ENCODE peak calls at places on chromosomes 5 and 9, in four cellular contexts. G, R, J and M are unnamed samples.

GRCh38 chr5:65858316-65858715 is 68.1 kb upstream of the ERBIN start:
- DNase-seq in G (no peak), R (no peak), J (no peak), M (no peak)

GRCh38 chr5:104353371-104353770 is 790.8 kb upstream of the NUDT12 start:
- DNase-seq in G (no peak), R (no peak), J (no peak), M (no peak)

GRCh38 chr5:144698454-144698853 is 527.8 kb downstream of the KCTD16 start:
- DNase-seq in G (peak; percentile 2), R (no peak), J (no peak), M (no peak)

GRCh38 chr9:136488247-136489214 is 5.7 kb upstream of the SEC16A start:
- DNase-seq in G (peak; percentile 8), R (peak; percentile 69), J (peak; percentile 74), M (peak; percentile 85)

GRCh38 chr5:98941131-98941883 is 12.5 kb upstream of the CHD1 start:
- DNase-seq in G (no peak), R (no peak), J (no peak), M (no peak)

GRCh38 chr5:59066367-59067163 is 483.7 kb downstream of the RAB3C start:
- DNase-seq in G (peak; percentile 89), R (no peak), J (no peak), M (no peak)

GRCh38 chr5:321233-321725 is at the start of gene AHRR:
- DNase-seq in G (peak; percentile 40), R (no peak), J (peak; percentile 76), M (peak; percentile 47)

GRCh38 chr9:19127881-19128719 is 808 bp upstream of the PLIN2 start:
- DNase-seq in G (peak; percentile 18), R (peak; percentile 16), J (no peak), M (peak; percentile 37)

GRCh38 chr5:1801954-1802295 is 718 bp downstream of the NDUFS6 start:
- DNase-seq in G (no peak), R (no peak), J (peak; percentile 48), M (no peak)

GRCh38 chr9:95516736-95517558 is at the start of gene PTCH1:
- DNase-seq in G (no peak), R (no peak), J (peak; percentile 72), M (peak; percentile 48)

GRCh38 chr5:168073991-168074800 is 217.2 kb upstream of the WWC1 start:
- DNase-seq in G (no peak), R (no peak), J (no peak), M (no peak)

GRCh38 chr9:128743421-128743820 is 19.5 kb upstream of the ZDHHC12 start:
- DNase-seq in G (no peak), R (no peak), J (no peak), M (no peak)

GRCh38 chr9:101626295-101626694 is 31.5 kb upstream of the PPP3R2 start:
- DNase-seq in G (no peak), R (no peak), J (no peak), M (no peak)

GRCh38 chr9:87309236-87309635 is 188.4 kb upstream of the DAPK1 start:
- DNase-seq in G (peak; percentile 16), R (no peak), J (no peak), M (no peak)

GRCh38 chr5:147670815-147671214 is 111.7 kb downstream of the JAKMIP2 start:
- DNase-seq in G (no peak), R (no peak), J (no peak), M (no peak)

GRCh38 chr9:136769710-136770191 is 5.4 kb upstream of the LCN15 start:
- DNase-seq in G (no peak), R (no peak), J (peak; percentile 78), M (no peak)

GRCh38 chr5:123181394-123181801 is 92.4 kb downstream of the PRDM6 start:
- DNase-seq in G (no peak), R (no peak), J (no peak), M (no peak)

DNA sequence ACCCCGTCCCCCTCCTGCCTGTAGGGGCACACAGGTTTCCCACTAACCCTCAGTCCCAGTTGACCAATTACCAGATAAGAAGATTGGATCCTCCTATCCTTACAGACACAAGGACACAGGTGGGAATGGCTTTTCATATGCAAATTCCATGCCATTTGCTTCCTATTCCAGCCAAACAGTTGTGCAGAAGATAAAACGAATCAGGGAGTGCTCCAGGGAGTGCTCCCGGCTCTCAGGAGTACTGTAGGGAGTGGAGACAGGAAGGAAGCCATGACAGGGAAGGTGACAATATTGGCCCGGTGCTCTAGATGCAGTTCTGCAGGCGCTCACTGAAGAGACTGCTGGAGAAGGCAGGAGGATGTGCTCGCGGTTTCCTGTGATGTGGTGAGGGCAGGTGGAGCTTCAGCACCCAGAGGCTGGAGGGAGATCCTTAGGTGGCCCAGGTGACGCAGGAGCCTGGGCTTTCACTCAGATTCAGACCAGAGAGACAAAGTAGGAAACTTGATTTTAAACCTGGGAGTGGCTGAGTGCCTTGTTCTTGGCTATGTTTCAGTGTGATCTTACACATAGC is 260.0 kb downstream of the AUH start:
- DNase-seq in G (no peak), R (no peak), J (no peak), M (peak; percentile 21)
- H3K27ac ChIP-seq in G (no peak overlapping the region), R (peak overlapping the region; percentile 74), J (peak overlapping the region; percentile 85), M (peak overlapping the region; percentile 63)

GRCh38 chr5:18102733-18103132 is 468.5 kb downstream of the TAF11L14 start:
- DNase-seq in G (no peak), R (no peak), J (no peak), M (no peak)
- TF ChIP-seq CTCF in G (no peak), R (no peak), J (no peak), M (no peak)

GRCh38 chr9:71741841-71742648 is 26.3 kb downstream of the CEMIP2 start:
- DNase-seq in G (no peak), R (no peak), J (no peak), M (no peak)
- H3K36me3 ChIP-seq in G (no peaks in the 10 kb centered on the region), R (no peaks in the 10 kb centered on the region), J (no peaks in the 10 kb centered on the region), M (peaks cover 5% of the 10 kb centered on the region)

DNA sequence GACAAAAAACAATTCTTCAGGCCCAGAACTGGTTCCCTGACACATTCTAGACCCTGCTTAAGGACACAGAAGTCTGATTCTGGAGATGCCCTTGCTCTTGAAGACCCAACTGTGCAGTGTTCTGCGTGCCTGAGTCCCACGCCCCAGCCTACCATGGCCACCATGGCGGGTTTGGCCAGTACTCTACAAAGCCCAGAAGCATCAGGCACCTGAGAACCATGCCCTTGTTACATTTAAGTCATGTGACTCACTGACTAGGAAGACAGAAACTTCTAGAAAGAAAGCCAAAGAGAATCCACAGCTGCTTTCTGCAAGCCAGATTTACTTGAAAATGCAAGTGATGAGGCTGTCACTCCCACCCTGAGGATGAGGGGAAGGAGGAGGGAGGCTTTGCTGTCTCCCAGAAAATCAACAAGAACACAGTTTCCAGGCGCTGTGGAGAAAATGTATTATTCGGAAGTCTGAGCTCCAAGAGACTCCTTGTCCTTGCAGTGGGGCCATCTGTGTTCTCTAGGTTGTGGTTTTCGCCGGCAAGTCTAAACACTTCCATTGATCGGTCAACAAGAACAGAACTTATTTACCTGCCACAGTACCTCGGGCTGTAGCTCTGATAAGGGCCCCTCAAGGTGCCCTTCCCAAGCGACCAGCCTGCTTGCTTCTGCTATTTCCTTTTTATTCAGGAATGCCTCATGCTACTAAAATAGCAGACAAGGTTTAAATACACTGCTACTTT is 81.3 kb upstream of the DMRT1 start:
- DNase-seq in G (no peak), R (no peak), J (no peak), M (no peak)
- H3K27ac ChIP-seq in G (no peak overlapping the region), R (no peak overlapping the region), J (no peak overlapping the region), M (peak overlapping the region; percentile 99)

GRCh38 chr5:132752581-132753125 is 5.4 kb downstream of the CCNI2 start:
- DNase-seq in G (no peak), R (no peak), J (no peak), M (no peak)

GRCh38 chr5:132751971-132752580 is 4.8 kb downstream of the CCNI2 start:
- DNase-seq in G (no peak), R (no peak), J (no peak), M (no peak)

GRCh38 chr5:132754947-132755346 is 7.7 kb downstream of the CCNI2 start:
- DNase-seq in G (peak; percentile 28), R (no peak), J (peak; percentile 35), M (no peak)

GRCh38 chr5:132754111-132754510 is 6.9 kb downstream of the CCNI2 start:
- DNase-seq in G (no peak), R (no peak), J (no peak), M (no peak)

DNA sequence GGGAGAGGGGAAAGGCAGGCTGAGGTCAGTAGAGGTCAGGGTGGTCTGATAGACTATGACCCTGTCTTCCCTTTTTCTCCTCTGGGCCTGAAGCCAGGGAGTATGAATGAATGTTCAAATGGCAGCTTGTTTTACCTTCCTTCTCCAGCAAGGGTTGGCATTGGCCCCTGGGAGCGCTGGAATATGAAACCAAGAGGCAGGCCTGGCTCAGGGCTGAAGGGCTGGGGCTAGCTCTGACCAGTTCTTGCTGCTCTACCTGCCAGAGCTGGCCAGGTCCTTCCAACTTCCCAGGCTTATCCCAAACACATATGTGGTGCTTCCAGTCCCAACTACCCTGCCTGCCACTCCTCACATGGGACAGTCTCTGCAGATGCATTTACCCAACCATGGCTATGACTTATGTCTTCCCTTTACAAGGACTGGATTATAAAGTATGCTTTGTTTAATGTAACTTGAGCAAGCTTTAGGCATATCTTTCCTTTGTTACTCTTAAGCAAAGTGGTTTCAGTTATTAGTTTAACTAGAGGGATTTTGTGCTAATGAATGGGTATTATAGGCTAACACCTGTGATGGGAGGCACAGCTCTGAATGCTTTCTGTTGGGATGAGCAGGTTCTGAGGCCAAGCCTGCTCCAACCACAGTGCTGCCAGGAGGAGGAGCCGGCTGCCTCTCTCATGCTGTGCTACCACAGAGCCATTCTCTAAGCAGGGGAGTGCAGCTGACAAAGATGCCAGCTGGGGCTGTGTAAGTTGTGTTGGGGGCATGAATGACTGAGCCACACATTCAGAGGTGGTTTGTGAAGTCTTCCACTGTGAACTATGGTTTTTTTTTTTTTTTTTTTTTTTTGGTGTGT is 6.1 kb downstream of the CCNI2 start:
- DNase-seq in G (no peak), R (no peak), J (no peak), M (peak; percentile 72)
- TF ChIP-seq CTCF in G (peak; percentile 40), R (no peak), J (no peak), M (no peak)